ENCODE peak calls at places on chromosome 21, in seven cellular contexts. N is sigmoid colon, K is adrenal gland, F is A549, X is uterus, M is heart left ventricle, C is breast epithelium. P is an unnamed sample.

GRCh38 chr21:39613029-39613934 is 542 bp downstream of the B3GALT5 start:
- DNase-seq in C (no peak), X (no peak), M (no peak), F (no peak), K (no peak), N (no peak), P (no peak)

GRCh38 chr21:45531393-45532215 is 10.6 kb downstream of the SLC19A1 start:
- DNase-seq in F (no peak), C (no peak), M (peak; percentile 58), X (no peak), N (peak; percentile 54), K (peak; percentile 10), P (no peak)

GRCh38 chr21:15164678-15165303 is 100.0 kb upstream of the NRIP1 start:
- DNase-seq in N (no peak), F (peak; percentile 14), C (no peak), K (no peak), M (no peak), X (no peak), P (no peak)

GRCh38 chr21:46057111-46057709 is 40.7 kb upstream of the COL6A2 start:
- DNase-seq in X (peak; percentile 45), N (peak; percentile 64), F (no peak), K (no peak), M (no peak), C (no peak), P (no peak)

GRCh38 chr21:17432732-17433057 is 80.1 kb upstream of the CXADR start:
- DNase-seq in F (no peak), M (no peak), N (no peak), C (no peak), K (no peak), X (no peak), P (no peak)

GRCh38 chr21:45412909-45413581 is 8.1 kb downstream of the COL18A1 start:
- DNase-seq in F (no peak), C (no peak), M (peak; percentile 44), X (no peak), N (peak; percentile 68), K (peak; percentile 13), P (no peak)

GRCh38 chr21:39705849-39706248 is 39.1 kb upstream of the IGSF5 start:
- DNase-seq in N (no peak), M (no peak), K (no peak), C (no peak), X (no peak), F (no peak), P (no peak)

GRCh38 chr21:44304041-44304738 is 4.3 kb downstream of the PFKL start:
- DNase-seq in K (no peak), M (no peak), C (no peak), X (no peak), F (no peak), N (no peak), P (no peak)

GRCh38 chr21:39707316-39707715 is 37.7 kb upstream of the IGSF5 start:
- DNase-seq in C (no peak), K (no peak), M (no peak), N (no peak), F (no peak), X (no peak), P (no peak)

GRCh38 chr21:40049031-40049958 is 182.1 kb downstream of the PCP4 start:
- DNase-seq in N (peak; percentile 83), F (no peak), K (peak; percentile 19), X (peak; percentile 42), M (no peak), C (no peak), P (no peak)

GRCh38 chr21:27225142-27225541 is 258.3 kb upstream of the ADAMTS5 start:
- DNase-seq in F (no peak), M (no peak), C (no peak), X (no peak), N (no peak), K (no peak), P (no peak)

GRCh38 chr21:44865561-44866280 is 7.8 kb downstream of the PTTG1IP start:
- DNase-seq in X (no peak), K (no peak), C (no peak), F (no peak), M (peak; percentile 42), N (peak; percentile 59), P (no peak)

GRCh38 chr21:20644552-20644951 is 353.7 kb upstream of the NCAM2 start:
- DNase-seq in X (no peak), K (no peak), N (no peak), F (no peak), M (no peak), C (no peak), P (no peak)

GRCh38 chr21:45383615-45384201 is 21.3 kb upstream of the COL18A1 start:
- DNase-seq in M (peak; percentile 49), K (no peak), C (no peak), N (peak; percentile 57), X (peak; percentile 16), F (no peak), P (no peak)

GRCh38 chr21:44871576-44872265 is 1.8 kb downstream of the PTTG1IP start:
- DNase-seq in X (no peak), K (peak; percentile 74), N (peak; percentile 77), F (peak; percentile 39), M (peak; percentile 55), C (no peak), P (peak; percentile 90)

DNA sequence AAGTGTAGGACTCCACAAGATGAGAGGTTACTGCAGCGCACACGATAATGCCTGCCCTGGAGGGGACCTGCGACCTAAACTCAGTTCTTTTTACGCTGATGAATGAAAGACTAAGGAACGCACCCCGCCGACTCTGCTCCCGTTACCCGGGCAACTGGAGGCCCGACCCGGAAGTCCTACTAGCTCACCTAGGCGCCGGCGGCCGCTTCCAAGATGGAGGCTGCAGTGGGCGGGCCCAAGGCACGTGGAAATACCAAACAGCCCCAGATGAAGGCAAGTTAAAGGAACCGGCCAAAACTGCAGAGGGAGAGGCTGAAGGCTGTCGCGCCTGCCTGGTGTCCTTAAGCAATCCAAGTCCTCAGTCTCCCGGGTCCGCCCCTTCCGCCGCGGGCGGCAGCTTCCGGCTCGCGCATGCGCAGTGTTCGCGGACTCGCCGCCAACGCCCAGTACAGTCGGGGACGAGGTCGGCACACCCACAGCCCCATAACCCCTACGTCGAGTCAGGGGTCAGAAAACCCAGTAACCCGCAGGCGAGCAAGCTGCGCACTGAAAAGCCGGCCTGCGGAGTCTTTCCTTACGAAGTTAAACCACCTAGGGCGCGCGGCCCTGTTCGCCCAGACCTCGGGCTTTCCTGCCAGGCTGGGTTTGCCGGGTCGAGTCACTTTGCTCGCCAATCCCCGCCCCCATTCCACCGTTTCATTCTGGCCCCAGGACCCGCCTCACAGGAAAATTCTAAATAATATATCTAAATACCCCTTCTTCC is at the start of gene SETD4:
- DNase-seq in N (peak; percentile 96), X (peak; percentile 92), M (peak; percentile 97), K (peak; percentile 93), C (peak; percentile 85), F (peak; percentile 95), P (peak; percentile 98)
- TF ChIP-seq POLR2A in N (peak; percentile 81), X (peak; percentile 87), M (peak; percentile 89), K (peak; percentile 87), C (peak; percentile 88), F (peak; percentile 60), P (peak; percentile 88)

GRCh38 chr21:41506526-41507520 is 1.1 kb downstream of the TMPRSS2 start:
- DNase-seq in C (peak; percentile 72), N (no peak), K (no peak), M (no peak), X (no peak), F (peak; percentile 3), P (no peak)
- TF ChIP-seq POLR2A in C (no peak), N (no peak), K (no peak), M (no peak), X (no peak), F (no peak), P (no peak)

DNA sequence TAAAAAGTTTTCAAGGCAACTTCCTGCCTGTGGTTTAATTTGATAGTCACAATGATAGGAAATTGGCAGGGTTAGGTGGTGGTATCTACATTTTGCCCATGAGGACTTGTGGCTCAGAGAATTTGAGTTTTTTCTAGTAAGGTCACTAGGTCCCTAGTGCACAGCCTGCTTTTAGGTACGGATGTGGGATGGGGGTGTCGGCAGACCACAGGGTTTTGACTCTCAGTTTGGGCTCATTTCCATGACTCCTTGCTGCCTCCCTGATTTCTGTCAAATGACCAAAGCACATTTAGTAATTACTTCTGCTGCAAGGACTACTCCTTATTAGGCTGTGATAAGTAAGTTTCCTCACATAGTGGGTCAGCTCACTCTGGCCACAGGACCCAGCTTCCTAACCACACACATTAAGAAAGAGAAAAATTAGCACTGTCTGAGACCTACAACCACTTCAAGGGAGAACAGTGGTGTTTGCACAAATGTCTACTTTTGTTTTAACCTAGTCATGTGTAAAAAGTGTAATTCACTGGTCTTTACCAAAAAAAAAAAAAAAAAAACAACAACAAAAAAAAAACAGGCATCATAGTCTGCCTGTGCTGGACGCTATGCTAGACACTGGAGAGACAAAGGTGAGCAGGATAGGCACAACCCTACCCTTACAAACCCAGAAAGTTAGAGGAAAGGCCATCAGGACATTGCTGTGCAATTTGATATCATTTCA is 43.7 kb downstream of the MRPL39 start:
- DNase-seq in M (no peak), N (no peak), K (no peak), X (no peak), C (no peak), F (no peak), P (no peak)
- TF ChIP-seq POLR2A in M (no peak), N (no peak), K (no peak), X (no peak), C (no peak), F (no peak), P (no peak)

GRCh38 chr21:36079010-36079649 is 9.3 kb downstream of the CBR1 start:
- DNase-seq in N (no peak), K (no peak), X (no peak), F (no peak), M (no peak), C (no peak), P (no peak)
- TF ChIP-seq POLR2A in N (no peak), K (no peak), X (no peak), F (no peak), M (no peak), C (no peak), P (no peak)

DNA sequence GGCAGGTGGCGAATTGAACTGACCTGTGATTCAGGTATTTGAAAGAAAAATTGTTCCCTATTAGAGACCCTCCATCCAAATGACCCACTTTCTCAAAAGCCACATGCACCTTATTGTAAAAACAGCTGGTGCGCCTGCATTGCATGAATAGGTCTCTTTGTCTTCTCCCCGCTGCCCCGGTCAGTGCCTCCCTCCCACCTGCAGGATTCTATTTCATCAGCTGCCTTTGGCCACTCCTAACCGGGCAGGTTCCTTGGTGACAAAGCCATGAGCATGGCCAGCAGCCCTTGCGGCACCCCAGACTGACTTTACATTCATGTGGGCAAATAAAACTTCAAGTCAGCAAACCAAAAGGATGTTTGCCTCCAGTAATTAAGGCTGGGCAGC is 6.4 kb downstream of the TMPRSS3 start:
- DNase-seq in X (no peak), M (no peak), F (no peak), C (peak; percentile 64), N (no peak), K (no peak), P (no peak)
- TF ChIP-seq POLR2A in X (no peak), M (no peak), F (no peak), C (no peak), N (no peak), K (no peak), P (no peak)

GRCh38 chr21:33327792-33328433 is 3.1 kb downstream of the IFNAR1 start:
- DNase-seq in M (no peak), N (no peak), K (no peak), F (no peak), X (no peak), C (no peak), P (no peak)
- TF ChIP-seq POLR2A in M (no peak), N (no peak), K (no peak), F (no peak), X (no peak), C (no peak), P (no peak)